ENCODE peak calls at places on chromosomes 5 and 9, in five cellular contexts. B is fibroblast of mammary gland, Q is BJ, S is right atrium auricular region, V is SK-N-SH. J is an unnamed sample.

GRCh38 chr5:88675758-88676636 is 207.0 kb downstream of the MEF2C start:
- DNase-seq in B (peak; percentile 54), Q (no peak), S (no peak), V (peak; percentile 78), J (no peak)

GRCh38 chr9:88530051-88530450 is 4.9 kb upstream of the NXNL2 start:
- DNase-seq in B (peak; percentile 82), Q (peak; percentile 53), S (no peak), V (no peak), J (no peak)

GRCh38 chr9:130570200-130570599 is 9.2 kb upstream of the FUBP3 start:
- DNase-seq in B (peak; percentile 46), Q (no peak), S (no peak), V (no peak), J (no peak)

GRCh38 chr5:142179776-142180387 is 71.3 kb downstream of the NDFIP1 start:
- DNase-seq in B (no peak), Q (no peak), S (no peak), V (peak; percentile 75), J (no peak)

GRCh38 chr9:126456396-126456795 is 129.8 kb downstream of the MVB12B start:
- DNase-seq in B (peak; percentile 16), Q (no peak), S (no peak), V (no peak), J (no peak)

GRCh38 chr5:107519900-107520354 is 150.8 kb downstream of the EFNA5 start:
- DNase-seq in B (peak; percentile 21), Q (no peak), S (no peak), V (peak; percentile 28), J (no peak)

GRCh38 chr5:138469540-138470321 is 4.5 kb downstream of the EGR1 start:
- DNase-seq in B (peak; percentile 38), Q (no peak), S (peak; percentile 83), V (peak; percentile 39), J (peak; percentile 31)

GRCh38 chr5:40112875-40113274 is 566.8 kb upstream of the PTGER4 start:
- DNase-seq in B (peak; percentile 6), Q (no peak), S (no peak), V (no peak), J (no peak)

GRCh38 chr5:10467281-10468198 is 25.9 kb downstream of the ROPN1L start:
- DNase-seq in B (peak; percentile 66), Q (no peak), S (no peak), V (no peak), J (no peak)

GRCh38 chr5:97501286-97501964 is 318.4 kb upstream of the RIOK2 start:
- DNase-seq in B (peak; percentile 38), Q (no peak), S (no peak), V (no peak), J (no peak)

GRCh38 chr5:14036947-14037346 is 92.5 kb upstream of the DNAH5 start:
- DNase-seq in B (peak; percentile 36), Q (no peak), S (no peak), V (no peak), J (no peak)

J was measured in H1.